ENCODE peak calls at places on chromosomes 2 and 18, in six cellular contexts. A, C, J, F, R and W are unnamed samples.

GRCh38 chr2:238701066-238701906 is 146.6 kb upstream of the TWIST2 start:
- DNase-seq in F (no peak), C (no peak), J (no peak), A (no peak), R (no peak), W (peak; percentile 36)

GRCh38 chr18:24659837-24660720 is 199.6 kb downstream of the HRH4 start:
- DNase-seq in F (no peak), R (peak; percentile 85), A (no peak), C (no peak), J (no peak), W (no peak)

GRCh38 chr2:96396095-96396494 is 60.5 kb downstream of the NCAPH start:
- DNase-seq in F (no peak), J (no peak), A (no peak), C (no peak), R (peak; percentile 65), W (peak; percentile 38)

GRCh38 chr2:11784747-11785610 is 38.5 kb downstream of the LPIN1 start:
- DNase-seq in A (peak; percentile 11), R (peak; percentile 76), F (no peak), C (peak; percentile 25), J (no peak), W (no peak)

GRCh38 chr2:95056461-95057459 is 31.3 kb downstream of the MAL start:
- DNase-seq in R (no peak), F (no peak), A (no peak), C (no peak), J (no peak), W (no peak)

GRCh38 chr2:42846026-42846425 is 53.6 kb upstream of the HAAO start:
- DNase-seq in R (no peak), C (no peak), F (no peak), J (no peak), A (no peak), W (no peak)

GRCh38 chr2:47226124-47227040 is 71.3 kb upstream of the STPG4 start:
- DNase-seq in J (no peak), F (peak; percentile 53), C (no peak), A (no peak), R (no peak), W (no peak)

GRCh38 chr2:69012310-69013122 is 463 bp upstream of the ANTXR1 start:
- DNase-seq in A (no peak), J (no peak), R (peak; percentile 91), F (no peak), C (peak; percentile 49), W (peak; percentile 76)

GRCh38 chr2:99376254-99376864 is 39.2 kb downstream of the EIF5B start:
- DNase-seq in J (no peak), R (no peak), A (no peak), F (no peak), C (no peak), W (no peak)

GRCh38 chr2:85754313-85755095 is 713 bp downstream of the ATOH8 start:
- DNase-seq in A (peak; percentile 14), R (peak; percentile 78), F (no peak), J (no peak), C (peak; percentile 21), W (no peak)

GRCh38 chr18:26342646-26343045 is 116.4 kb downstream of the TAF4B start:
- DNase-seq in R (no peak), F (no peak), J (no peak), C (peak; percentile 84), A (no peak), W (no peak)

GRCh38 chr18:7447629-7448028 is 119.5 kb upstream of the PTPRM start:
- DNase-seq in C (peak; percentile 63), F (no peak), J (no peak), A (no peak), R (no peak), W (no peak)

GRCh38 chr2:230405824-230406223 is 10.2 kb upstream of the SP100 start:
- DNase-seq in R (no peak), A (no peak), J (no peak), C (no peak), F (no peak), W (no peak)

GRCh38 chr2:233059547-233059796 is 670 bp upstream of the INPP5D start:
- DNase-seq in C (no peak), R (no peak), J (no peak), F (no peak), A (no peak), W (no peak)

GRCh38 chr2:200863655-200864205 is 728 bp downstream of the CLK1 start:
- DNase-seq in C (no peak), A (no peak), F (no peak), J (no peak), R (peak; percentile 47), W (peak; percentile 85)

GRCh38 chr18:79872852-79873444 is 75.2 kb downstream of the KCNG2 start:
- DNase-seq in C (no peak), F (no peak), J (no peak), A (no peak), R (no peak), W (no peak)

GRCh38 chr2:238284802-238285515 is 3.5 kb downstream of the PER2 start:
- DNase-seq in A (no peak), F (no peak), J (no peak), R (no peak), C (no peak), W (no peak)

GRCh38 chr2:84495539-84496146 is 20.7 kb upstream of the DNAH6 start:
- DNase-seq in R (no peak), F (peak; percentile 35), C (peak; percentile 67), A (peak; percentile 24), J (no peak), W (no peak)

GRCh38 chr2:241617431-241618154 is 19.4 kb downstream of the THAP4 start:
- DNase-seq in A (no peak), F (peak; percentile 34), C (peak; percentile 33), J (no peak), R (peak; percentile 83), W (no peak)

GRCh38 chr2:191350826-191351225 is 105.6 kb downstream of the MYO1B start:
- DNase-seq in A (no peak), J (no peak), C (peak; percentile 30), F (no peak), R (no peak), W (no peak)

GRCh38 chr2:63189026-63189425 is 138.4 kb downstream of the OTX1 start:
- DNase-seq in J (no peak), C (peak; percentile 70), A (no peak), F (no peak), R (no peak), W (no peak)

GRCh38 chr18:8424917-8425725 is 184.1 kb upstream of the RAB12 start:
- DNase-seq in A (no peak), F (no peak), R (no peak), J (no peak), C (peak; percentile 94), W (no peak)

GRCh38 chr18:361100-361732 is 93.4 kb upstream of the THOC1 start:
- DNase-seq in F (no peak), A (no peak), C (no peak), R (no peak), J (no peak), W (no peak)

GRCh38 chr2:23069935-23070334 is 315.0 kb upstream of the KLHL29 start:
- DNase-seq in R (no peak), J (no peak), A (no peak), F (peak; percentile 69), C (no peak), W (no peak)

GRCh38 chr18:35128675-35129074 is 87.5 kb downstream of the MAPRE2 start:
- DNase-seq in R (no peak), A (no peak), C (no peak), F (no peak), J (no peak), W (no peak)

GRCh38 chr2:120669121-120669952 is 66.3 kb upstream of the GLI2 start:
- DNase-seq in J (no peak), R (no peak), A (no peak), C (peak; percentile 19), F (peak; percentile 9), W (peak; percentile 78)

GRCh38 chr18:9428862-9429661 is 46.3 kb upstream of the RALBP1 start:
- DNase-seq in F (no peak), C (peak; percentile 82), J (no peak), R (no peak), A (no peak), W (no peak)

GRCh38 chr2:15223887-15224286 is 337.2 kb downstream of the NBAS start:
- DNase-seq in A (no peak), J (no peak), R (no peak), F (no peak), C (peak; percentile 91), W (no peak)

GRCh38 chr2:236608710-236609109 is 39.1 kb downstream of the ACKR3 start:
- DNase-seq in J (no peak), F (no peak), A (no peak), C (no peak), R (no peak), W (no peak)

GRCh38 chr2:16170675-16171424 is 230.5 kb downstream of the MYCN start:
- DNase-seq in F (no peak), J (no peak), R (no peak), C (no peak), A (no peak), W (no peak)

GRCh38 chr2:134359367-134360081 is 105.7 kb downstream of the MGAT5 start:
- DNase-seq in R (peak; percentile 48), C (no peak), J (no peak), F (peak; percentile 16), A (no peak), W (no peak)

GRCh38 chr2:158713523-158714138 is 81.5 kb upstream of the DAPL1 start:
- DNase-seq in J (no peak), R (no peak), F (no peak), A (no peak), C (no peak), W (no peak)

GRCh38 chr18:64110692-64111480 is 38.0 kb downstream of the LINC00305 start:
- DNase-seq in A (no peak), C (peak; percentile 57), F (no peak), J (no peak), R (no peak), W (no peak)

GRCh38 chr18:48002933-48003365 is 72.5 kb upstream of the SMAD2 start:
- DNase-seq in J (no peak), F (no peak), R (no peak), C (peak; percentile 73), A (no peak), W (peak; percentile 55)

GRCh38 chr2:95313296-95314265 is 16.4 kb downstream of the KCNIP3 start:
- DNase-seq in F (no peak), A (no peak), R (peak; percentile 20), J (no peak), C (peak; percentile 31), W (peak; percentile 63)

GRCh38 chr2:176247859-176248258 is 21.4 kb upstream of the MTX2 start:
- DNase-seq in R (no peak), J (no peak), A (no peak), F (no peak), C (no peak), W (no peak)

GRCh38 chr2:96258393-96259022 is 7.3 kb downstream of the TMEM127 start:
- DNase-seq in A (no peak), R (no peak), C (no peak), J (no peak), F (no peak), W (no peak)

GRCh38 chr2:172244419-172245130 is 141.9 kb upstream of the DLX2 start:
- DNase-seq in C (no peak), J (no peak), A (no peak), R (no peak), F (no peak), W (no peak)

GRCh38 chr18:23354625-23355024 is 98.5 kb upstream of the RIOK3 start:
- DNase-seq in A (no peak), C (peak; percentile 71), F (no peak), R (no peak), J (no peak), W (no peak)

GRCh38 chr2:172248381-172249173 is 145.9 kb upstream of the DLX2 start:
- DNase-seq in A (no peak), C (peak; percentile 97), F (no peak), R (no peak), J (no peak), W (no peak)